ENCODE peak calls at places on chromosome 1, in six cellular contexts. A is dorsolateral prefrontal cortex; W is NCI-H2029; H is activated T-helper 1 cell treated with Interleukin-2 at 50 U/mL for 16 hours; S is stimulated activated CD4-positive, alpha-beta T cell treated with anti-CD3 and anti-CD28 coated beads, Interleukin-4, amount 100 ng/mL, for 24 hours; K is COR-L47. R is an unnamed sample.

GRCh38 chr1:204453141-204453772 is 41.3 kb downstream of the PIK3C2B start:
- DNase-seq in A (no peak), W (no peak), H (peak), S (peak), K (peak), R (no peak)

GRCh38 chr1:67463298-67463960 is 33.2 kb upstream of the SERBP1 start:
- DNase-seq in A (no peak), W (peak), H (no peak), S (no peak), K (peak), R (no peak)

GRCh38 chr1:24955161-24955560 is 25.1 kb upstream of the RUNX3 start:
- DNase-seq in A (no peak), W (no peak), H (peak), S (peak), K (no peak), R (no peak)

GRCh38 chr1:216325946-216326345 is 97.3 kb downstream of the USH2A start:
- DNase-seq in A (no peak), W (no peak), H (no peak), S (no peak), K (no peak), R (no peak)

GRCh38 chr1:79259390-79260336 is 253.1 kb upstream of the ADGRL4 start:
- DNase-seq in A (no peak), W (peak), H (no peak), S (no peak), K (no peak), R (no peak)

GRCh38 chr1:23980725-23981063 is 567 bp upstream of the SRSF10 start:
- DNase-seq in A (no peak), W (peak), H (peak), S (peak), K (no peak), R (no peak)

GRCh38 chr1:183505338-183506089 is 33.2 kb downstream of the SMG7 start:
- DNase-seq in A (no peak), W (no peak), H (no peak), S (no peak), K (no peak), R (no peak)

GRCh38 chr1:172254521-172255222 is 165.8 kb upstream of the C1orf105 start:
- DNase-seq in A (no peak), W (no peak), H (no peak), S (no peak), K (no peak), R (peak)